ENCODE peak calls at places on chromosomes 4 and X, in four cellular contexts. One of them, this sample, is unnamed.

GRCh38 chr4:33625762-33626161 is 2618.6 kb downstream of the ARAP2 start:
- DNase-seq in GM12878: no peak
- DNase-seq in HepG2: no peak
- DNase-seq in K562: no peak
- DNase-seq in this sample: no peak

GRCh38 chr4:47525154-47525819 is 40.2 kb downstream of the ATP10D start:
- DNase-seq in GM12878: no peak
- DNase-seq in HepG2: no peak
- DNase-seq in K562: no peak
- DNase-seq in this sample: no peak

GRCh38 chr4:123816970-123817688 is 420.5 kb downstream of the SPRY1 start:
- DNase-seq in GM12878: no peak
- DNase-seq in HepG2: no peak
- DNase-seq in K562: no peak
- DNase-seq in this sample: no peak

GRCh38 chrX:119235872-119236598 is at the start of gene PGRMC1:
- DNase-seq in GM12878: peak
- DNase-seq in HepG2: peak
- DNase-seq in K562: peak
- DNase-seq in this sample: peak

GRCh38 chrX:10325606-10326005 is 168.8 kb downstream of the CLCN4 start:
- DNase-seq in HepG2: no peak
- DNase-seq in GM12878: no peak
- DNase-seq in K562: no peak
- DNase-seq in this sample: no peak

GRCh38 chr4:37648084-37648817 is 37.9 kb downstream of the RELL1 start:
- DNase-seq in HepG2: peak
- DNase-seq in GM12878: no peak
- DNase-seq in K562: peak
- DNase-seq in this sample: no peak

GRCh38 chr4:126895988-126896570 is 736.7 kb upstream of the INTU start:
- DNase-seq in K562: no peak
- DNase-seq in HepG2: no peak
- DNase-seq in GM12878: no peak
- DNase-seq in this sample: no peak

GRCh38 chr4:37748546-37748945 is 62.4 kb upstream of the RELL1 start:
- DNase-seq in K562: no peak
- DNase-seq in HepG2: no peak
- DNase-seq in GM12878: no peak
- DNase-seq in this sample: no peak

DNA sequence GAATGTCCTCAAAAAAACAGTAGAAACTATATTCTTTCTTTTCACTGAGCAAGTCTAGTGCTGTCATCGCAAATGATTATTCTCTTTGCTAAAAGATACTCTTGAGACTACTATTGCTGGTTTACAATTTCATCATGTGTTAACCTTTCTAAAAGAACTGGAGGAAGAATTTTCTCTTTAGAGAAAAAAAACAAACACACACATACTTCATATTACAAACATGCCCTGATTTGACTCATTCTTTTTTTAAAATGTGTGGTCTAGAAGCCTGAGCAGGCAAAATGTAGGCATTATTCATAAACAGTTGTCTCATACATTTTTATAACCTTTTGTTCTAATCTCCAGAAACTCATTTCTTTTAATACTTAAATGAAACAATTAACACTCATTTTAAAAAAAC is 60.6 kb upstream of the FAT4 start:
- DNase-seq in K562: no peak
- DNase-seq in HepG2: no peak
- DNase-seq in GM12878: no peak
- DNase-seq in this sample: no peak
- TF ChIP-seq FOXK2 in K562: no peak
- TF ChIP-seq FOXK2 in HepG2: no peak
- TF ChIP-seq FOXK2 in GM12878: no peak
- TF ChIP-seq FOXK2 in this sample: no peak

GRCh38 chr4:83961575-83961974 is 425.7 kb downstream of the GPAT3 start:
- DNase-seq in HepG2: no peak
- DNase-seq in K562: no peak
- DNase-seq in GM12878: no peak
- DNase-seq in this sample: no peak
- TF ChIP-seq FOXM1 in HepG2: no peak
- TF ChIP-seq FOXM1 in K562: no peak
- TF ChIP-seq FOXM1 in GM12878: no peak
- TF ChIP-seq FOXM1 in this sample: no peak

GRCh38 chr4:88315460-88316017 is 31.2 kb upstream of the PPM1K start:
- DNase-seq in GM12878: no peak
- DNase-seq in HepG2: no peak
- DNase-seq in K562: no peak
- DNase-seq in this sample: no peak

GRCh38 chr4:88320174-88320779 is 35.9 kb upstream of the PPM1K start:
- DNase-seq in GM12878: no peak
- DNase-seq in HepG2: no peak
- DNase-seq in K562: no peak
- DNase-seq in this sample: no peak

GRCh38 chr4:88318751-88319350 is 34.5 kb upstream of the PPM1K start:
- DNase-seq in GM12878: no peak
- DNase-seq in K562: no peak
- DNase-seq in HepG2: no peak
- DNase-seq in this sample: no peak

DNA sequence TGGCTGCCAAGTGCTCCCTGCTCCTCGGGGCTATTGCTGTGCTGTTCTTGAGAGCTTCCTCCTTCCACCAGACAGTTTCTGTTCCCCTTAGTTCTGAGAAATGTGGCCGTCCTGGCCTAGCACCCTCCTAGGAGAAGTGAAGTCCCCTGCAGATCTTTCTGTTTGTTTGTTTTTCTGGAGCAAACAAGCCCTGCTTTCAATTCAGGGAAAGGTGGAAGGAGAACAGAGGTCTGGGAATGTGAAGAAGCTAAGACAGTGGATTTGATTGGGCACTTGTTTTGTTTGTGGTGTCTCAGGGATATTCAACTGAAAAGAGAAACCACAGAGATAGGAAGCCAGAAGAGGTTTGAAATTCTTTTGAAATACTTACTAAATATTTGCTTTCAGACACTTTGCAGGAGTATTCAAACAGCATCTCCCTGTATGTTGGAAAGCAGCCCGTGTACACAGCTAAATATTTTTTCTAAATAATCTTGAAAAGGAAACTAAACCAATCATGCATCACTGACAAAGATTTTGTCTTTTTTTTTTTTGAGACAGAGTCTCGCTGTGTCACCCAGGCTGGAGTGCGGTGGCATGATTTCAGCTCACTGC is 36.5 kb upstream of the PPM1K start:
- DNase-seq in GM12878: peak
- DNase-seq in K562: no peak
- DNase-seq in HepG2: no peak
- DNase-seq in this sample: no peak
- TF ChIP-seq FOXK2 in GM12878: no peak
- TF ChIP-seq FOXK2 in K562: no peak
- TF ChIP-seq FOXK2 in HepG2: no peak
- TF ChIP-seq FOXK2 in this sample: no peak

GRCh38 chrX:43718546-43718945 is 62.4 kb downstream of the MAOA start:
- DNase-seq in K562: no peak
- DNase-seq in HepG2: no peak
- DNase-seq in GM12878: no peak
- DNase-seq in this sample: no peak

GRCh38 chrX:43720082-43720481 is 64.0 kb downstream of the MAOA start:
- DNase-seq in HepG2: no peak
- DNase-seq in GM12878: no peak
- DNase-seq in K562: no peak
- DNase-seq in this sample: no peak

GRCh38 chrX:43718081-43718480 is 62.0 kb downstream of the MAOA start:
- DNase-seq in K562: no peak
- DNase-seq in HepG2: no peak
- DNase-seq in GM12878: no peak
- DNase-seq in this sample: no peak

GRCh38 chrX:43717161-43717560 is 61.1 kb downstream of the MAOA start:
- DNase-seq in GM12878: no peak
- DNase-seq in K562: no peak
- DNase-seq in HepG2: no peak
- DNase-seq in this sample: no peak

DNA sequence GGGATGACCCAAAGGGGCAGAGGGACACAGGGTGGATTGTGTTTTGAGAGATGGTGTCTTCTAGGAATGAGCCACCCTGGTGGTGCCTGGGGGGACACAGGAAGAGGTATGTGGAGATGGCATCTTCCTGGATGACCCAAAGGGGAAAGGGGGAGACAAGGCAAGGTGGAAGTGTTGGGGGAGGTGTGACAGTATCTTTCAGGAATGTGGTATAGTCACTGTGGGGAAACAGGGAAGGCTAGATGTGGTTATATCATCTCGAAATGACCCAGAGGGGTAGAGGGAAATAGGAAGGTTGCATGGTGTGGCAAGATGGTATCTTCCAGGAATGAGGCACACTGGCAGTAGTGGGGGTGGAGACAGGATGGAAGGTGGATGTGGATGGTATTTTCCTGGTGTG is 62.9 kb downstream of the MAOA start:
- DNase-seq in GM12878: no peak
- DNase-seq in HepG2: no peak
- DNase-seq in K562: no peak
- DNase-seq in this sample: no peak
- TF ChIP-seq FOXM1 in GM12878: no peak
- TF ChIP-seq FOXM1 in HepG2: no peak
- TF ChIP-seq FOXM1 in K562: no peak
- TF ChIP-seq FOXM1 in this sample: no peak

GRCh38 chr4:118848901-118849300 is 13.0 kb upstream of the SEC24D start:
- DNase-seq in GM12878: no peak
- DNase-seq in K562: no peak
- DNase-seq in HepG2: no peak
- DNase-seq in this sample: no peak

GRCh38 chr4:118848242-118848641 is 12.3 kb upstream of the SEC24D start:
- DNase-seq in K562: no peak
- DNase-seq in HepG2: no peak
- DNase-seq in GM12878: no peak
- DNase-seq in this sample: no peak

GRCh38 chr4:118846981-118847380 is 11.1 kb upstream of the SEC24D start:
- DNase-seq in GM12878: no peak
- DNase-seq in HepG2: no peak
- DNase-seq in K562: no peak
- DNase-seq in this sample: no peak

GRCh38 chr4:118850813-118851173 is 14.9 kb upstream of the SEC24D start:
- DNase-seq in HepG2: no peak
- DNase-seq in GM12878: no peak
- DNase-seq in K562: no peak
- DNase-seq in this sample: no peak

GRCh38 chr4:118849867-118850812 is 14.2 kb upstream of the SEC24D start:
- DNase-seq in K562: no peak
- DNase-seq in GM12878: no peak
- DNase-seq in HepG2: no peak
- DNase-seq in this sample: no peak
- TF ChIP-seq FOXK2 in K562: no peak
- TF ChIP-seq FOXK2 in GM12878: no peak
- TF ChIP-seq FOXK2 in HepG2: no peak
- TF ChIP-seq FOXK2 in this sample: no peak

DNA sequence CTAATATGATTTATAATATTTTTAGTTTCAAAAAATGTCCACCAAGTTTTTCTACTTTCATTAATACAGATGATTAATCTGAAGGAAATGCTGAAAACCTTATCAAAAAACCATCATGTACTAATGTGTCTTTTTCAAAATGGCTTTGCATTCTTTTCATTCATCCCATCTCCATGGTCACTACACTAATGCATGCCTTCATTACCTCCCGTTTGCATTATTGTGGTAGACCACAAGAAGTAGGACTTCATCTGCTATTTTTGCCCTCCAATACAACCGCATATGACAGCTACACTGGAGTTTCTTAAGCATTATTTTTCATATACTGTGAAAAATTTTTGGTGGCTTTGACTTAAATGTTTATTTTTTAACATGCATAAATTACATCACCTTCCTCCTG is 37.9 kb upstream of the FSTL5 start:
- DNase-seq in GM12878: no peak
- DNase-seq in K562: no peak
- DNase-seq in HepG2: no peak
- DNase-seq in this sample: no peak
- TF ChIP-seq FOXM1 in GM12878: no peak
- TF ChIP-seq FOXM1 in K562: no peak
- TF ChIP-seq FOXM1 in HepG2: no peak
- TF ChIP-seq FOXM1 in this sample: no peak

GRCh38 chr4:896630-897029 is 35.5 kb downstream of the GAK start:
- DNase-seq in HepG2: no peak
- DNase-seq in K562: no peak
- DNase-seq in GM12878: no peak
- DNase-seq in this sample: no peak
- TF ChIP-seq FOXK2 in HepG2: no peak
- TF ChIP-seq FOXK2 in K562: no peak
- TF ChIP-seq FOXK2 in GM12878: no peak
- TF ChIP-seq FOXK2 in this sample: no peak

This sample was measured in HEK293T.